ENCODE peak calls at places on chromosomes 1 and 21, in five cellular contexts. Q is K562, I is HepG2, R is spleen, G is GM23338. D is an unnamed sample.

GRCh38 chr1:55817027-55817426 is 601.9 kb upstream of the USP24 start:
- DNase-seq in Q (no peak), I (no peak), R (no peak), G (no peak), D (no peak)

GRCh38 chr1:5286244-5286643 is 631.8 kb downstream of the AJAP1 start:
- DNase-seq in Q (no peak), I (no peak), R (peak; percentile 41), G (peak; percentile 1), D (no peak)

GRCh38 chr1:201594575-201595245 is 55.8 kb downstream of the NAV1 start:
- DNase-seq in Q (peak; percentile 83), I (no peak), R (peak; percentile 64), G (peak; percentile 83), D (no peak)

GRCh38 chr21:40186036-40186435 is 318.8 kb downstream of the PCP4 start:
- DNase-seq in Q (no peak), I (no peak), R (no peak), G (no peak), D (no peak)

GRCh38 chr1:16257968-16258367 is 21.0 kb upstream of the CPLANE2 start:
- DNase-seq in Q (no peak), I (no peak), R (no peak), G (no peak), D (no peak)

GRCh38 chr1:46996659-46997281 is 26.7 kb upstream of the CYP4X1 start:
- DNase-seq in Q (peak; percentile 2), I (no peak), R (no peak), G (no peak), D (no peak)

GRCh38 chr1:240031009-240031408 is 60.7 kb upstream of the FMN2 start:
- DNase-seq in Q (no peak), I (peak; percentile 2), R (no peak), G (no peak), D (no peak)

GRCh38 chr1:40977721-40978120 is 1.8 kb upstream of the CTPS1 start:
- DNase-seq in Q (no peak), I (no peak), R (no peak), G (peak; percentile 15), D (no peak)

GRCh38 chr1:222616535-222616934 is 1.4 kb upstream of the MIA3 start:
- DNase-seq in Q (no peak), I (peak; percentile 22), R (no peak), G (no peak), D (no peak)

GRCh38 chr1:10867914-10868598 is 71.6 kb upstream of the CASZ1 start:
- DNase-seq in Q (no peak), I (no peak), R (no peak), G (no peak), D (no peak)

GRCh38 chr1:48246727-48247126 is 24.2 kb downstream of the SLC5A9 start:
- DNase-seq in Q (no peak), I (no peak), R (peak; percentile 79), G (no peak), D (no peak)

GRCh38 chr1:7752512-7753417 is 18.3 kb upstream of the VAMP3 start:
- DNase-seq in Q (peak; percentile 47), I (peak; percentile 69), R (no peak), G (peak; percentile 90), D (no peak)

GRCh38 chr1:240308061-240308460 is 216.4 kb downstream of the FMN2 start:
- DNase-seq in Q (no peak), I (no peak), R (no peak), G (no peak), D (no peak)

GRCh38 chr1:225242611-225243010 is 185.2 kb downstream of the LBR start:
- DNase-seq in Q (no peak), I (no peak), R (no peak), G (no peak), D (no peak)

DNA sequence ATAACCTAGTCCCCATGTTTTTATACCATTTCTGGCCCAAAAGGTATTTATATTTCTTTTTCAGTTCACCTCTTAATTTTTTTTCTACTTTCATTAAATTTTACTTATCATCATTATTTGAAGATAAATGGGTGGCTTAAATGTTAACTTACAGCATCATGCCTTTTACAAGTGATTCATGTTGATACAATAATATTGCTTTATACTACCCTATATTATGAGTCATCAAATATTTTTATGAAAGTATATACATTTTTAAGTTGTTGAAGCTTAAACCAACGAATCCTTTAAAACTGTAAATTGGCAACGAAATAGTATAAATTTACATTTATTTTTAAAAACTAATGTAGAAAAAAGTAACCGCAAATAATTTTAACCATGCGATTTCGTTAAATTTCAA is 207.9 kb downstream of the DPYD start:
- DNase-seq in Q (no peak), I (no peak), R (no peak), G (no peak), D (no peak)
- TF ChIP-seq POLR2AphosphoS5 in Q (no peak), I (no peak), R (no peak), G (no peak), D (no peak)

GRCh38 chr1:19465650-19466049 is 19.7 kb downstream of the CAPZB start:
- DNase-seq in Q (no peak), I (no peak), R (no peak), G (no peak), D (no peak)

GRCh38 chr1:19468397-19468956 is 16.9 kb downstream of the CAPZB start:
- DNase-seq in Q (peak; percentile 75), I (peak; percentile 60), R (peak; percentile 93), G (no peak), D (no peak)

GRCh38 chr1:19466112-19466561 is 19.2 kb downstream of the CAPZB start:
- DNase-seq in Q (no peak), I (no peak), R (peak; percentile 64), G (no peak), D (no peak)

GRCh38 chr1:19469004-19469403 is 16.3 kb downstream of the CAPZB start:
- DNase-seq in Q (no peak), I (no peak), R (peak; percentile 51), G (no peak), D (no peak)

DNA sequence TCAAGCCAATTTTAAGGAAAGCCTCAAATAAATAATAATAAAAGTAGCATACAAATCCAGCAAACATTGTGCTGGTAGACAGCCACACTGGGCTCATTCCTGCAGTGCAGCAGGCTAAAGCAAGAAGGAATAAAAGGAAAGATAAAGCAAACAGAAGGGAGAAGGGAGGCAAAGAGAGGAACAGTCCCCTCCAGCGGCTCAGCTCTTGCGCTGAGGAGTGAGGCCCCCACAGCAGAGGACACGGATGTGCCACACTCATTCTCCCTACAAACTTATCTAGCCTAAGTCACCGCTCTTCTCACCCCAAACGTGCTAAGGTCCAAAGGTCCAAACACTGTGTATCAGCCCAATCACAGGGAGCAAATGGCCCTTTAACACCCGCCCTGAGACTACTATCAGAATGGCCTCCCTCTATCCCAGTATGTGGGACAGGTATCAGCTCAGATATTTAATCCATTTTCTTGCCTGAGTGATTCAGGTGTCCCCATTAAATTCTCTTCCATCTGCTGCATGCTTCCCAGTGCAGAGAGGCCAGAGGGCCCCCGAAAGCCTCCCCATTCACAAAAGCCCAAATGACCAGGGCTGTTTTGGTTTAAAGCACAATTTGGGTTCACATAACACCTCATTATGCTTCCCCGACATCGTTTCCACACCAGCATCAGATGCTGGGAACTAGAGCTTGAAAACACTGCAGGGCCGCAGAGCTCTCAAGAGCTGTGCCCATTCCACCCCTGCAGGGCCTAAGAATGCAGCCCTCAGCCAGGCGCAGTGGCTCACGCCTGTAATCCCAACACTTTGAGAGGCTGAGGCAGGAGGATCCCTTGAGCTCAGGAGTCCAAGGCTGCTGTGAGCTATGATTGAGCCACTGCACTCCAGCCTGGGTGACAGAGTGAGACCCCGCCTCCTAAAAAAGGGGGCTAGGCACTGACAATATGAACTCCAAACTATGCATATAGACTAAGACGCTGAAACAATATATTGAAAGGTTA is 17.8 kb downstream of the CAPZB start:
- DNase-seq in Q (no peak), I (no peak), R (peak; percentile 61), G (no peak), D (no peak)
- H3K36me3 ChIP-seq in Q (peaks cover 41% of the 10 kb centered on the region), I (peaks cover 11% of the 10 kb centered on the region), R (no peaks in the 10 kb centered on the region), G (no peaks in the 10 kb centered on the region), D (no peaks in the 10 kb centered on the region)

DNA sequence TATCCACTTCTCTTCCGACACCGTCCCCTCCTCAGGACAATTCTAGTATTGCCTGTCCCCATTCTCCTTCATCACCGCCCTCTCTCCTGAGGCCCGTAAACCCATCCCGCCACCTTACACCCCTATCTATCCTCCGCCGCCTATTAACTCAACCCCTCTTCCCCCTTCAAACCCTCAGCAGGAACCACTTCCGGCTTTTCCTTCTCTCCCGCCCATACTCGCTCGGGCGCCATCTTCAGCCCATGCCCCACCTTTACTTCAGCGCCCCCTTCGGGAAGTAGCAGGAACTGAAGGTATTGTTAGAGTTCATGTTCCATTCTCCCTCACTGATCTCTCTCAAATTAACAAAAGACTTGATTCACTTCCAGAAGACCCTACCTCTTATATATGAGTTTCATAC is 31.6 kb downstream of the VN1R5 start:
- DNase-seq in Q (peak; percentile 50), I (no peak), R (no peak), G (peak; percentile 76), D (no peak)
- TF ChIP-seq CTCF in Q (peak; percentile 62), I (peak; percentile 42), R (no peak), G (peak; percentile 82), D (no peak)

GRCh38 chr1:94180650-94181049 is 56.7 kb downstream of the ARHGAP29 start:
- DNase-seq in Q (no peak), I (no peak), R (no peak), G (no peak), D (no peak)
- TF ChIP-seq POLR2AphosphoS5 in Q (no peak), I (no peak), R (no peak), G (no peak), D (no peak)

GRCh38 chr1:227607336-227607898 is 44.1 kb downstream of the ZNF678 start:
- DNase-seq in Q (no peak), I (no peak), R (no peak), G (no peak), D (no peak)

GRCh38 chr1:227604446-227604845 is 41.1 kb downstream of the ZNF678 start:
- DNase-seq in Q (no peak), I (no peak), R (no peak), G (no peak), D (no peak)

DNA sequence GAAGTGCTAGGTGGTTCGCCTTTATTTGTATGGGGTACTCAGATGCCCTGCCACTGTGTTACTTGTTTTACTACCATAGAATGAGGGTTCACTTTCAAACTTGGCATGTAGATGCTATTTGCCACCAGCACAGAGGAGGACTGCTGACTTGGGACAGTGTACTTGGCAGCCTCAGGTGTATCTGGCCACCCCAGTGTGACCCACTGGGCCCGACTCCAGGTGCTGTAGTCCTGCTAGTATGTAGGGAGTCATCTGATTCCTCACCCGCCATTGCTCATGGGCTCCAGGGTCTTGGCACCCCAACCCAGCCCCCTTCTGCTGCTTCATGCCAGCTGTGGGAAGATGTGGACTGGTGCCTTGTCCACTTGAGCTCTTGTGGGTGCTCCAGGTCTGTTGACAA is 40.0 kb downstream of the ZNF678 start:
- DNase-seq in Q (no peak), I (no peak), R (no peak), G (no peak), D (no peak)
- H3K36me3 ChIP-seq in Q (no peaks in the 10 kb centered on the region), I (no peaks in the 10 kb centered on the region), R (peaks cover 7% of the 10 kb centered on the region), G (no peaks in the 10 kb centered on the region), D (no peaks in the 10 kb centered on the region)

D was measured in vagina.